ENCODE peak calls at places on chromosomes 12 and 14, in nine cellular contexts. G is body of pancreas; C is HCT116; H is stimulated activated CD4-positive, alpha-beta T cell treated with anti-CD3 and anti-CD28 coated beads, Interleukin-2, amount 100 ng/mL, for 48 hours; Y is HEK293T; Z is NCI-H2171; A is stimulated activated naive CD4-positive, alpha-beta T cell; N is LoVo; X is HFFc6. O is an unnamed sample.

GRCh38 chr12:12893438-12893837 is 2.1 kb downstream of the GPRC5A start:
- DNase-seq in C (no peak), G (no peak), N (no peak), H (no peak), A (no peak), X (no peak), Y (no peak), Z (no peak), O (no peak)

GRCh38 chr12:30440826-30441602 is 254.7 kb downstream of the IPO8 start:
- DNase-seq in X (no peak), N (peak; percentile 24), C (peak; percentile 43), H (no peak), A (no peak), Y (peak; percentile 49), G (no peak), Z (no peak), O (no peak)

GRCh38 chr14:55107766-55108554 is 21.1 kb upstream of the LGALS3 start:
- DNase-seq in H (peak; percentile 25), A (no peak), G (peak; percentile 75), C (peak; percentile 91), Z (no peak), X (peak; percentile 95), Y (peak; percentile 48), N (peak; percentile 89), O (peak; percentile 90)

GRCh38 chr12:64625243-64626077 is 15.2 kb downstream of the RASSF3 start:
- DNase-seq in Y (no peak), X (peak; percentile 87), A (no peak), H (peak; percentile 19), Z (no peak), C (peak; percentile 60), N (peak; percentile 73), G (peak; percentile 41), O (peak; percentile 78)

GRCh38 chr14:56075301-56075700 is 42.9 kb upstream of the PELI2 start:
- DNase-seq in Y (no peak), N (no peak), C (no peak), A (no peak), G (no peak), Z (no peak), H (no peak), X (no peak), O (no peak)

GRCh38 chr12:129773170-129773493 is 130.7 kb downstream of the TMEM132D start:
- DNase-seq in A (no peak), Y (no peak), X (no peak), Z (no peak), G (no peak), C (no peak), N (no peak), H (no peak), O (no peak)

GRCh38 chr12:121831571-121832235 is 27.0 kb downstream of the HPD start:
- DNase-seq in C (no peak), A (no peak), N (no peak), Z (no peak), G (no peak), H (no peak), Y (no peak), X (no peak), O (no peak)

GRCh38 chr14:91380610-91381371 is 36.8 kb downstream of the CCDC88C start:
- DNase-seq in Y (peak; percentile 30), G (no peak), X (no peak), H (no peak), Z (peak; percentile 93), A (no peak), C (no peak), N (no peak), O (no peak)

GRCh38 chr14:75293920-75294648 is 15.5 kb downstream of the FOS start:
- DNase-seq in N (peak; percentile 97), Z (peak; percentile 91), H (peak; percentile 94), A (peak; percentile 90), C (peak; percentile 88), Y (peak; percentile 97), G (peak; percentile 97), X (peak; percentile 96), O (peak; percentile 83)

GRCh38 chr14:51525705-51526104 is 126.0 kb upstream of the FRMD6 start:
- DNase-seq in H (no peak), C (no peak), A (no peak), G (no peak), Z (no peak), X (no peak), Y (no peak), N (no peak), O (no peak)

GRCh38 chr14:32683679-32684078 is 255.0 kb upstream of the NPAS3 start:
- DNase-seq in Z (no peak), N (no peak), A (no peak), G (no peak), X (no peak), C (no peak), H (no peak), Y (no peak), O (no peak)

GRCh38 chr14:101315802-101316296 is 245.4 kb upstream of the DIO3 start:
- DNase-seq in Z (no peak), N (peak; percentile 43), X (no peak), C (peak; percentile 44), A (no peak), G (no peak), Y (no peak), H (no peak), O (no peak)

GRCh38 chr14:55600784-55601561 is 21.0 kb downstream of the KTN1 start:
- DNase-seq in H (no peak), A (no peak), G (no peak), Y (no peak), N (peak; percentile 31), Z (no peak), C (no peak), X (peak; percentile 60), O (no peak)

GRCh38 chr12:100857971-100858370 is 63.4 kb downstream of the ANO4 start:
- DNase-seq in Z (no peak), A (no peak), G (no peak), X (no peak), H (no peak), N (no peak), Y (no peak), C (no peak), O (no peak)

GRCh38 chr12:14962180-14962579 is 779 bp upstream of the ARHGDIB start:
- DNase-seq in X (no peak), C (no peak), N (no peak), H (no peak), Z (no peak), A (no peak), Y (no peak), G (no peak), O (no peak)

GRCh38 chr12:132317233-132317938 is 12.0 kb downstream of the GALNT9 start:
- DNase-seq in G (no peak), A (no peak), C (no peak), Y (no peak), N (no peak), X (no peak), Z (no peak), H (no peak), O (no peak)

GRCh38 chr12:108568653-108569154 is 6.3 kb downstream of the ISCU start:
- DNase-seq in N (no peak), G (no peak), C (no peak), A (peak; percentile 53), Y (no peak), X (no peak), H (peak; percentile 47), Z (peak; percentile 77), O (no peak)

GRCh38 chr12:51906452-51907082 is 737 bp upstream of the ACVRL1 start:
- DNase-seq in N (no peak), C (no peak), G (no peak), X (no peak), H (no peak), A (no peak), Z (no peak), Y (no peak), O (no peak)

GRCh38 chr12:77189463-77189862 is 124.1 kb upstream of the E2F7 start:
- DNase-seq in X (peak; percentile 81), C (no peak), G (no peak), A (no peak), Y (no peak), H (no peak), Z (no peak), N (no peak), O (peak; percentile 56)

GRCh38 chr12:93922583-93923006 is 225.8 kb upstream of the PLXNC1 start:
- DNase-seq in H (no peak), G (no peak), N (peak; percentile 53), A (no peak), Y (no peak), X (no peak), Z (no peak), C (no peak), O (no peak)